ENCODE peak calls at places on chromosomes 16 and 17, in eight cellular contexts. L, Z, S, G, J, M, W and B are unnamed samples. For H3K36me3, the result is how much of the 10 kb centered on the place peaks cover.

GRCh38 chr17:32755045-32755805 is 121.7 kb downstream of the MYO1D start:
- DNase-seq in G (peak), Z (no peak), M (peak), L (no peak), S (peak), J (peak), W (no peak), B (no peak)

GRCh38 chr16:51524555-51525373 is 373.7 kb upstream of the SALL1 start:
- DNase-seq in J (peak), W (no peak), M (no peak), L (no peak), G (no peak), S (no peak), Z (no peak), B (no peak)

GRCh38 chr16:66661210-66661560 is 35.4 kb downstream of the CMTM4 start:
- DNase-seq in L (no peak), G (no peak), W (no peak), M (no peak), S (no peak), J (no peak), Z (no peak), B (no peak)

GRCh38 chr16:50198802-50199410 is 45.8 kb downstream of the TENT4B start:
- DNase-seq in M (no peak), W (no peak), J (no peak), L (no peak), G (no peak), Z (no peak), S (no peak), B (no peak)

GRCh38 chr17:34361478-34362061 is 1.5 kb downstream of the CCL1 start:
- DNase-seq in J (peak), G (no peak), L (peak), S (peak), Z (peak), M (peak), W (peak), B (peak)

GRCh38 chr16:48452991-48453760 is 68.0 kb upstream of the SIAH1 start:
- DNase-seq in W (no peak), L (no peak), G (no peak), J (no peak), M (no peak), Z (peak), S (no peak), B (no peak)

GRCh38 chr17:48804936-48805411 is 12.1 kb downstream of the TTLL6 start:
- DNase-seq in Z (peak), G (no peak), W (peak), L (no peak), M (peak), J (peak), S (peak), B (peak)

GRCh38 chr17:48577946-48578615 is at the start of gene HOXB4:
- DNase-seq in S (peak), G (no peak), L (peak), Z (peak), M (peak), W (peak), J (peak), B (peak)

GRCh38 chr17:40303009-40303657 is 5.8 kb upstream of the RARA start:
- DNase-seq in J (peak), L (no peak), S (peak), M (peak), G (no peak), Z (peak), W (no peak), B (peak)

GRCh38 chr17:74042744-74043486 is 160.6 kb upstream of the RPL38 start:
- DNase-seq in Z (no peak), G (peak), M (peak), S (no peak), L (peak), J (peak), W (no peak), B (no peak)

GRCh38 chr16:24915019-24915418 is 69.3 kb downstream of the SLC5A11 start:
- DNase-seq in M (no peak), W (no peak), L (no peak), S (no peak), Z (no peak), J (no peak), G (no peak), B (no peak)

GRCh38 chr17:55722016-55722706 is 503 bp downstream of the TMEM100 start:
- DNase-seq in J (no peak), G (no peak), W (no peak), Z (no peak), M (no peak), L (no peak), S (no peak), B (no peak)

GRCh38 chr16:57964157-57964700 is 6.7 kb downstream of the CNGB1 start:
- DNase-seq in G (no peak), S (no peak), L (no peak), W (no peak), J (no peak), M (no peak), Z (no peak), B (no peak)

GRCh38 chr17:78013683-78014467 is 55.4 kb downstream of the TNRC6C start:
- DNase-seq in M (peak), S (peak), Z (peak), G (no peak), J (peak), L (no peak), W (no peak), B (peak)

GRCh38 chr17:74960739-74961342 is 11.7 kb downstream of the HID1 start:
- DNase-seq in S (peak), G (no peak), J (peak), L (no peak), W (peak), Z (no peak), M (peak), B (no peak)

GRCh38 chr17:72850410-72850809 is 242.1 kb downstream of the SLC39A11 start:
- DNase-seq in S (no peak), W (no peak), M (no peak), Z (no peak), J (peak), G (peak), L (no peak), B (no peak)

GRCh38 chr17:65137076-65137935 is at the start of gene RGS9:
- DNase-seq in M (peak), J (peak), Z (peak), W (peak), G (no peak), S (peak), L (peak), B (peak)

GRCh38 chr16:24728011-24728410 is 1.4 kb upstream of the TNRC6A start:
- DNase-seq in L (no peak), Z (no peak), G (no peak), J (no peak), S (no peak), W (no peak), M (no peak), B (no peak)

GRCh38 chr16:67525176-67525860 is 3.3 kb upstream of the RIPOR1 start:
- DNase-seq in L (no peak), Z (no peak), W (no peak), G (no peak), J (no peak), S (no peak), M (no peak), B (no peak)

GRCh38 chr16:67530013-67530939 is 1.6 kb downstream of the RIPOR1 start:
- DNase-seq in W (peak), L (peak), J (peak), Z (peak), S (peak), G (peak), M (peak), B (peak)

GRCh38 chr16:8712589-8713361 is 38.4 kb downstream of the ABAT start:
- DNase-seq in L (no peak), G (no peak), M (peak), J (no peak), S (no peak), W (no peak), Z (no peak), B (no peak)

GRCh38 chr16:28974007-28974436 is 556 bp upstream of the SPNS1 start:
- DNase-seq in Z (peak), G (peak), M (peak), J (peak), W (peak), S (no peak), L (no peak), B (no peak)

GRCh38 chr16:3118846-3119245 is 6.5 kb downstream of the ZNF205 start:
- DNase-seq in S (no peak), L (no peak), M (no peak), W (no peak), Z (no peak), J (no peak), G (no peak), B (no peak)

GRCh38 chr17:78787444-78787843 is 5.4 kb upstream of the CYTH1 start:
- DNase-seq in L (no peak), W (no peak), S (peak), M (no peak), Z (no peak), G (no peak), J (no peak), B (no peak)

GRCh38 chr17:9887521-9887920 is 17.6 kb downstream of the RCVRN start:
- DNase-seq in W (no peak), Z (no peak), L (no peak), M (no peak), G (no peak), S (no peak), J (no peak), B (no peak)

GRCh38 chr17:56867948-56868376 is 34.0 kb downstream of the DGKE start:
- DNase-seq in W (no peak), G (peak), L (no peak), J (no peak), S (no peak), M (no peak), Z (no peak), B (no peak)

GRCh38 chr16:4386452-4386813 is 14.8 kb downstream of the VASN start:
- DNase-seq in G (no peak), W (no peak), Z (no peak), M (no peak), J (no peak), S (no peak), L (no peak), B (no peak)

GRCh38 chr17:17231621-17232302 is 5.2 kb downstream of the FLCN start:
- DNase-seq in L (no peak), M (no peak), S (no peak), W (no peak), J (no peak), G (no peak), Z (no peak), B (no peak)

GRCh38 chr17:28340374-28340773 is 4.8 kb downstream of the TNFAIP1 start:
- DNase-seq in L (no peak), S (no peak), M (no peak), Z (no peak), J (no peak), W (no peak), G (no peak), B (no peak)

GRCh38 chr17:17682737-17683675 is 1.7 kb downstream of the RAI1 start:
- DNase-seq in G (peak), L (no peak), Z (peak), M (peak), S (peak), W (peak), J (peak), B (peak)

GRCh38 chr16:62034236-62035114 is 1.8 kb downstream of the CDH8 start:
- DNase-seq in J (no peak), Z (no peak), W (no peak), M (no peak), L (no peak), G (no peak), S (no peak), B (no peak)

GRCh38 chr17:65093930-65094329 is 37.4 kb upstream of the GNA13 start:
- DNase-seq in L (no peak), S (no peak), M (no peak), J (no peak), W (no peak), Z (no peak), G (no peak), B (no peak)

GRCh38 chr17:17439971-17440843 is 36.6 kb upstream of the MED9 start:
- DNase-seq in M (peak), G (no peak), S (peak), J (peak), L (no peak), W (peak), Z (peak), B (peak)

GRCh38 chr17:74018116-74018515 is 185.4 kb upstream of the RPL38 start:
- DNase-seq in L (no peak), M (no peak), J (no peak), G (no peak), S (no peak), Z (no peak), W (no peak), B (no peak)

DNA sequence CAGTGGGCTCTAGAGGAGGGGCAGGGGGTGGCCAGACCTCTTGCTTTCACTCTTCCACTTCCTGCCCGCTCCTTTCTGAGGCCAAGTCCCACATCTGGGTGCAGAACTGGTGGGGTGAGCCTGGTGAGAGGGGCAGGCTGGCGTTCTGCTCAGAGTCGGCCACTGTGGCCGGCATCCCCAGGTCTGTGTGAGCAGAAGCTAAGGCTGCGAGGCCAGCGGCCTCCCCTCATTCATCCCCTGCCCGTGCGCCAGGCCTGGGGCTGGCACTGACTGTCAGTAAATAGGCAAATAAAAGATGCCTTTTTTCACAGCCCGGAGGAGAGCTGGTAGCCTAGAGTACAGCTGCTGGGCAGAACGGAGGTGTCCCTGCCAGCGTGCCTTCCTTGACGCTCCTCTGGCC is 1.2 kb downstream of the DEF8 start:
- DNase-seq in W (no peak), L (no peak), G (no peak), M (no peak), J (no peak), S (no peak), Z (no peak), B (no peak)
- H3K4me3 ChIP-seq in W (peak), L (peak), G (peak), M (no peak), J (peak), S (no peak), Z (peak), B (no peak)

GRCh38 chr17:7167832-7168231 is 11.3 kb downstream of the ASGR1 start:
- DNase-seq in J (peak), W (no peak), Z (no peak), G (no peak), M (peak), L (no peak), S (no peak), B (no peak)

DNA sequence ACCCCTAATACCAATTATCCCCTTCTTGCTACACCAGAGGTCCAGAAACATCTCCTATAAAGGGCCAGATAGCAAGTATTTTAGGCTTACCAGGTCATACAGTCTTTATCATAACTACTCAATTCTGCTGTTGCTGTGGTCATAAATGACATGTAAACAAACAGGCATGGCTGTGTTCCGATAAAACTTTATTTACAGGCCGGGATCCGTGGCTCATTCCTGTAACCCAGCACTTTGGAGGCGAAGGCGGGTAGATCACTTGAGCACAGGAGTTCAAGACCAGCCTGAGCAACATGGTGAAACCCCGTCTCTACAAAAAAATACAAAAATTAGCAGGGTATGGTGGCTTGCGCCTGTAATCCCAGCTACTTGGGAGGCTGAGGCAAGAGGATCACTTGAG is 12.3 kb downstream of the ASGR1 start:
- DNase-seq in M (no peak), Z (no peak), S (no peak), W (no peak), J (no peak), L (no peak), G (no peak), B (no peak)
- H3K36me3 ChIP-seq in M (under half), Z (under half), S (under half), W (under half), J (under half), L (under half), G (under half), B (under half)

GRCh38 chr17:20010099-20010863 is 1.1 kb downstream of the SPECC1 start:
- DNase-seq in M (peak), Z (peak), G (no peak), S (peak), L (no peak), J (peak), W (no peak), B (no peak)
- H3K4me3 ChIP-seq in M (peak), Z (peak), G (peak), S (peak), L (peak), J (peak), W (peak), B (peak)

DNA sequence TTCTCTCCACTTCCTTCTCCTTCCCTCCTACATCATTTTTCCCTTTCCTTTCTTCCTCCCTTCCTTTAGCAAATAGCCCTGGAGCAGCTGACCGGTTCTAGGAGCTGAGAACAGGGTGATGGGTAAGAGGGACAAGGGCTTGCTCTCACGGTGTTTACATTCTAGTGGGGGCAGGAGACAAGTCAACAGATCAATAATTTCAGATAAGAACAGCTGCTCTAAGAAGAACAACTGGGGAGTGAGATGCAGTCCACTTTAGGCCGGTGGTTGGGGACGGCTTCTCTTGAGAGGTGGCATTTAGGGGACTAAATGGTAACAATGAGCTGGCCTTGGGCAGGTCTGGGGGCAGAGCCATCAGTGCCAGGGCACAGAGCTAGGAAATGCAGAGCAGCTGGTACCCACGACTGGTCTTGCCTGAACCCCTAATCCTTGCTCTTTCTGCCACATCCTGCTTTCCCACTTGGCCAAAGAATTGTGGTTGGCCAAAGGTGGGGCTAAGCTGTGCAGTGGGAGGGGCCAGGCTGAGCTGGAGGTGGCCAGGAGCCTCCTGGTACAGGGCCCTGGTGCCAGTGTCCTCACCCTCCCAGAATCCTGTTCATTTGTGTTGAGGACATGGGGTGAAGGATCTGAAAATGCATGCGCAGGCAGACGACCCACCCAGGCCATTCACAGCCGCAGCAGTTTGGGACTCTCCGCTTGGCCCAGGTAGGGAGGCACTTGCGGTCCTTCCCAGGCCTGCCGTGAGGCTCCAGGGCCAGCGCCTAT is 17.7 kb downstream of the CBX4 start:
- DNase-seq in J (no peak), L (no peak), W (no peak), S (no peak), G (no peak), M (no peak), Z (no peak), B (no peak)
- H3K36me3 ChIP-seq in J (under half), L (under half), W (under half), S (under half), G (under half), M (under half), Z (under half), B (under half)

GRCh38 chr16:89202422-89203215 is 2.3 kb upstream of the SLC22A31 start:
- DNase-seq in G (no peak), Z (no peak), M (no peak), S (no peak), J (no peak), L (no peak), W (peak), B (no peak)
- H3K4me3 ChIP-seq in G (no peak), Z (no peak), M (no peak), S (no peak), J (no peak), L (peak), W (peak), B (no peak)

GRCh38 chr16:86231321-86231995 is 278.9 kb upstream of the FOXF1 start:
- DNase-seq in J (no peak), L (no peak), W (no peak), G (no peak), Z (no peak), S (no peak), M (no peak), B (no peak)
- H3K36me3 ChIP-seq in J (under half), L (under half), W (under half), G (under half), Z (under half), S (under half), M (under half), B (under half)

DNA sequence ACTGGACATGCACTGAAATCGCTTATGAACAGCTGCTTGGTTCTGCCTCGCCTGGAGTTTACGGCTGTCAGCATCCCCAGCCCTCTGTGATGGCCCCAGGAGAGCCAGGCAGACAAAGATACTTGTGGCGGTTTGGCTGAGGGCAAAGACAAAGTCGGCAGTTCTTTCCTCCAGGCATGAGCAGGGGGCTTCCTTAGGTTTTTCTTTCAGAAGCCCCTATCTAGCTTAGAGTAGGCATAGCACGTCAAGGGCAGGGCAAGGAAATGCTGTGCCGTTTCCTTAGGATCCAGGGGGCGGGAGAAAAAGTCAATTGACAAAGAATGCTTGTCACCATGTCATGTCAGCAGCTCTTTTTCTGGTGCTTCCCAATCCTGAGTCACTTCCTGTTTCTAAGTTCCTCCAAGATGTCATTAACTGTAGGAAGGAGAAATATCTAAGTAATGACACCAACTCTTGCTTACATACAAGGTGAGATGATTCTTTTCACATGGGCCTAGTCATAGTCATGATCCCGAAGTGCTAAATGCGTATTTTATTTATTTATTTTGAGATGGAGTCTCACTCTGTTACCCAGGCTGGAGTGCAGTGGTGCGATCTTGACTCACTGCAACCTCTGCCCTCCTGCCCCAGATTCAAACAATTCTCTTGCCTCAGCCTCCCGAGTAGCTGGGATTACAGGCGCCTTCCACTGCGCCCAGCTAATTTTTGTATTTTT is 35.2 kb downstream of the GJC1 start:
- DNase-seq in S (no peak), M (no peak), J (peak), Z (peak), G (peak), W (no peak), L (no peak), B (no peak)
- H3K4me3 ChIP-seq in S (no peak), M (no peak), J (no peak), Z (no peak), G (no peak), W (no peak), L (peak), B (no peak)

GRCh38 chr16:89422905-89423630 is 67.3 kb downstream of the ANKRD11 start:
- DNase-seq in S (peak), M (peak), Z (no peak), G (no peak), W (no peak), J (peak), L (no peak), B (peak)
- H3K36me3 ChIP-seq in S (under half), M (under half), Z (under half), G (under half), W (under half), J (under half), L (under half), B (under half)